ENCODE peak calls at places on chromosome 15, in nine cellular contexts. S is adrenal gland, Z is stomach, J is H54, B is body of pancreas, Q is testis, U is IMR-90, G is A549, D is tibial nerve. O is an unnamed sample.

GRCh38 chr15:65067645-65068416 is at the start of gene RASL12:
- DNase-seq in S (no peak), Z (no peak), J (no peak), B (no peak), Q (no peak), U (no peak), G (no peak), D (no peak), O (no peak)

GRCh38 chr15:101641894-101642293 is 10.3 kb downstream of the TM2D3 start:
- DNase-seq in S (no peak), Z (no peak), J (no peak), B (no peak), Q (no peak), U (no peak), G (no peak), D (no peak), O (peak; percentile 92)

GRCh38 chr15:57227899-57228298 is 148.4 kb upstream of the CGNL1 start:
- DNase-seq in S (no peak), Z (no peak), J (no peak), B (no peak), Q (no peak), U (peak; percentile 73), G (no peak), D (no peak), O (no peak)

GRCh38 chr15:30872341-30872748 is 31.4 kb upstream of the FAN1 start:
- DNase-seq in S (no peak), Z (no peak), J (no peak), B (no peak), Q (no peak), U (peak; percentile 61), G (no peak), D (no peak), O (no peak)

GRCh38 chr15:52337198-52337853 is 41.7 kb upstream of the MYO5C start:
- DNase-seq in S (no peak), Z (no peak), J (peak; percentile 26), B (no peak), Q (no peak), U (peak; percentile 77), G (peak; percentile 59), D (no peak), O (no peak)

GRCh38 chr15:91956026-91956723 is 102.7 kb downstream of the SLCO3A1 start:
- DNase-seq in S (no peak), Z (no peak), J (no peak), B (no peak), Q (no peak), U (peak; percentile 35), G (no peak), D (no peak), O (no peak)

GRCh38 chr15:35720984-35721383 is 175.0 kb upstream of the DPH6 start:
- DNase-seq in S (no peak), Z (no peak), J (no peak), B (no peak), Q (no peak), U (no peak), G (no peak), D (no peak), O (no peak)

GRCh38 chr15:58738051-58738707 is 11.3 kb downstream of the ADAM10 start:
- DNase-seq in S (no peak), Z (no peak), J (no peak), B (no peak), Q (no peak), U (peak; percentile 49), G (no peak), D (no peak), O (peak; percentile 75)

GRCh38 chr15:45734244-45734643 is 99.4 kb downstream of the SQOR start:
- DNase-seq in S (no peak), Z (no peak), J (no peak), B (no peak), Q (no peak), U (no peak), G (no peak), D (no peak), O (no peak)

GRCh38 chr15:68821898-68822380 is 1.2 kb upstream of the ANP32A start:
- DNase-seq in S (peak; percentile 32), Z (no peak), J (no peak), B (peak; percentile 38), Q (peak; percentile 51), U (no peak), G (no peak), D (no peak), O (peak; percentile 56)

GRCh38 chr15:90249123-90249863 is at the start of gene TTLL13:
- DNase-seq in S (peak; percentile 96), Z (peak; percentile 96), J (peak; percentile 54), B (peak; percentile 99), Q (peak; percentile 98), U (peak; percentile 72), G (peak; percentile 95), D (peak; percentile 95), O (peak; percentile 87)
- TF ChIP-seq POLR2A in S (no peak), Z (no peak), J (peak; percentile 75), B (peak; percentile 52), Q (no peak), U (no peak), G (peak; percentile 93), D (no peak), O (no peak)

GRCh38 chr15:95469601-95470000 is 860.9 kb upstream of the NR2F2 start:
- DNase-seq in S (no peak), Z (no peak), J (no peak), B (no peak), Q (no peak), U (no peak), G (no peak), D (no peak), O (no peak)

GRCh38 chr15:95468820-95469219 is 861.7 kb upstream of the NR2F2 start:
- DNase-seq in S (peak; percentile 16), Z (no peak), J (no peak), B (no peak), Q (peak; percentile 28), U (no peak), G (no peak), D (no peak), O (no peak)

GRCh38 chr15:95475067-95475466 is 855.4 kb upstream of the NR2F2 start:
- DNase-seq in S (no peak), Z (no peak), J (no peak), B (no peak), Q (no peak), U (no peak), G (no peak), D (no peak), O (no peak)

GRCh38 chr15:95470529-95470928 is 860.0 kb upstream of the NR2F2 start:
- DNase-seq in S (no peak), Z (no peak), J (no peak), B (no peak), Q (peak; percentile 54), U (no peak), G (no peak), D (peak; percentile 45), O (no peak)

DNA sequence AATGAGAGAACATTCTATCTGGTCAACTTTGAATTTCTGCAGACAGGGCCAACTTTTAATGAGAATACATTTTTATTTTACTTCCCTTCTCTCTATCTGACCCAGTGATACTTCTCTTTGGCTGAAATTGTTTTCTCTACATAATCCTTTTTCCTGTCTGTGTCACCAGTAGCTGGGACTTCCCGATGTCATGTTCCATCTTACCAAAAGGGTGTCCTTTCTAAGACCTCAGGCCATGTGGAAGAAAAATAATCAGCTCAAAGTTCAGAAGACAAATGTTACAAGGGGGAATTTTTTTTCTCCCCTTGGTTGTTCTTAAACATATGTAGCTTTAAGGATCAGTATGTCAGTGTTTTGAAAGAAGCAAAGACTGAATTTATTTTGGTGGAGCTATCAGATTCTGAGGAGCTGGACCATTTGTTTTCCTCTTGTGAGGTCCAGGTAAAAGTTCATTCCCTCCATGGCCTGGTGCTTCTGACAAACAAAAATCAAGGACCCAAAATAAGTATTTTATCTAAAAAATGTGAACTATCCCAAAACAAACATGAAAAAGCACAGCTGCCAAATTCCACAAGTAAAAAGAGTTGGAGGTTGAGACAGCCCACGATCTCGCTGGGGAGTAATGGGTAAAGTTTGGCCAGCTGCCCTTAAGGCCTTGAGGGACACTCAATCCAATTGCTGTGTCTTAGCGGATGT is 859.4 kb upstream of the NR2F2 start:
- DNase-seq in S (peak; percentile 56), Z (no peak), J (no peak), B (no peak), Q (peak; percentile 31), U (peak; percentile 6), G (no peak), D (no peak), O (no peak)
- TF ChIP-seq POLR2A in S (no peak), Z (no peak), J (no peak), B (no peak), Q (no peak), U (no peak), G (no peak), D (no peak), O (no peak)

GRCh38 chr15:26670116-26670515 is 102.8 kb downstream of the GABRB3 start:
- DNase-seq in S (no peak), Z (no peak), J (no peak), B (no peak), Q (no peak), U (no peak), G (no peak), D (no peak), O (no peak)

GRCh38 chr15:26679927-26680326 is 92.9 kb downstream of the GABRB3 start:
- DNase-seq in S (no peak), Z (no peak), J (no peak), B (no peak), Q (no peak), U (no peak), G (no peak), D (no peak), O (no peak)

GRCh38 chr15:26674467-26674866 is 98.4 kb downstream of the GABRB3 start:
- DNase-seq in S (no peak), Z (no peak), J (no peak), B (no peak), Q (no peak), U (no peak), G (no peak), D (no peak), O (no peak)

DNA sequence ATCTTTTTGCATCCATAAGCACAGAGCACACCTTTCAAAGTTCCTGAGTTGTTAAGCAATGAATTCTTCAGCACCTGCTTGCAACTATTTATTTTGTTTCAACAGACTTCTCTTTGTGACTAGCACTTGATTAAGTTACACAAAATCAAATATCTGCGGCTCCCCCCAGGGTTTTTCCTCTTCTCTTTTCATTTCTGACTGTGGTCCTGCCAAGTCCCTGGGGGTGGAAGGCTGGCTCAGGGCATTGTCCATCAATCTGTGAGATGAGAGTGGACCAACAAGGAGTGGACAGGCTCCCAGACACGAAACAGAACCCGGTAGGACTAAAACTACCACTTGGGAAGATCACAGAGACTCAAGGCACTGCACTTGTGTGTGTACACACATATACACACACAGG is 96.8 kb downstream of the GABRB3 start:
- DNase-seq in S (no peak), Z (no peak), J (no peak), B (peak; percentile 15), Q (no peak), U (no peak), G (no peak), D (no peak), O (no peak)
- TF ChIP-seq POLR2A in S (no peak), Z (no peak), J (no peak), B (no peak), Q (no peak), U (no peak), G (no peak), D (no peak), O (no peak)

DNA sequence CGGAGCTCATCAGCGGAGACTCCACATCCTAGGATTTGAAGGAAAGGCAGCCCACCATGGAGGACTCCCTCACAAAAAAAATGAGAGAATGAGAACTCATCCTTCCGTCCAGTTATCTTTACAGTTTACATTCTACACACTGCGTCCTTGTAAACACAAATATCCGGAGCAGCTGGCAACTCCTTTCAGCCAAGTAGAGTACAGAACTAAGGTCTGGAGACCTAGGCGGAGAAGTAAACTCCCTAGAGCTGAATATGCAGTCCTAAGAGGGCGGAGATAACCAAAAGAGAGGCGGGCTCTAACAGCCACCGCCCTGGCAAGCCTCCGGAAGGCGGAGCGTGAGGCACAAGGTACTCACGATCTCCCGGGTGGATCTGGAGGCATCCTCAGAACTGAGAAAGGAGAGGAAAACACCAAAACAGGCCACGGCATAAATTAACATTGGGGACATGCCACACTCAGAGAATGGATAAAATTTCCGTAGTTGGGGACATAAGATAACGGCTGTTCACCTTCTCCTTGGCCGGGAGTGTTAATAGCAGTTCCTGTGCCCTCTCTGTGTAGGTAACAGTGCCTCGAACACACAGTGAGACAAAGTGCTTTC is 976 bp upstream of the SIN3A start:
- DNase-seq in S (peak; percentile 87), Z (peak; percentile 90), J (peak; percentile 48), B (peak; percentile 90), Q (peak; percentile 92), U (peak; percentile 70), G (peak; percentile 88), D (peak; percentile 90), O (peak; percentile 89)
- TF ChIP-seq POLR2A in S (no peak), Z (no peak), J (no peak), B (peak; percentile 74), Q (no peak), U (peak; percentile 74), G (no peak), D (peak; percentile 4), O (peak; percentile 63)

O was measured in NB4.